ENCODE peak calls at places on chromosomes 1 and 21, in seven cellular contexts. C is cardiac muscle cell; B is stimulated activated CD4-positive, alpha-beta T cell treated with anti-CD3 and anti-CD28 coated beads, Interleukin-15, amount 100 ng/mL, for 1 hour; D is adipocyte; K is NCI-H1417; V is HuH-7.5; S is activated T-cell treated with anti-CD3 and anti-CD28 coated beads, Interleukin-2, amount 50 U/mL, for 24 hours. P is an unnamed sample.

GRCh38 chr1:202193614-202194327 is at the start of gene LGR6:
- DNase-seq in C (peak; percentile 25), B (no peak), D (peak; percentile 35), K (peak; percentile 48), V (no peak), S (no peak), P (no peak)

GRCh38 chr1:9477535-9477934 is 61.7 kb upstream of the SLC25A33 start:
- DNase-seq in C (no peak), B (no peak), D (no peak), K (no peak), V (no peak), S (no peak), P (no peak)

GRCh38 chr1:188027613-188028012 is 1198.9 kb downstream of the PLA2G4A start:
- DNase-seq in C (peak; percentile 82), B (no peak), D (peak; percentile 83), K (no peak), V (no peak), S (no peak), P (peak; percentile 89)

GRCh38 chr1:177302365-177303044 is 131.7 kb downstream of the BRINP2 start:
- DNase-seq in C (no peak), B (no peak), D (no peak), K (peak; percentile 31), V (no peak), S (no peak), P (no peak)

GRCh38 chr1:236051107-236051885 is 13.6 kb downstream of the NID1 start:
- DNase-seq in C (peak; percentile 57), B (no peak), D (no peak), K (no peak), V (no peak), S (no peak), P (no peak)

GRCh38 chr1:65001238-65001792 is 35.0 kb upstream of the JAK1 start:
- DNase-seq in C (peak; percentile 93), B (peak; percentile 70), D (peak; percentile 67), K (no peak), V (no peak), S (peak; percentile 81), P (no peak)

GRCh38 chr1:22772054-22772453 is 61.4 kb downstream of the EPHB2 start:
- DNase-seq in C (no peak), B (no peak), D (no peak), K (peak; percentile 27), V (no peak), S (no peak), P (no peak)

GRCh38 chr21:36422279-36423098 is 37.3 kb downstream of the CHAF1B start:
- DNase-seq in C (peak; percentile 76), B (no peak), D (peak; percentile 52), K (peak; percentile 47), V (peak; percentile 59), S (peak; percentile 38), P (peak; percentile 73)

GRCh38 chr1:66747500-66747899 is 4.8 kb upstream of the DYNLT5 start:
- DNase-seq in C (no peak), B (no peak), D (peak; percentile 62), K (no peak), V (no peak), S (no peak), P (peak; percentile 24)

GRCh38 chr1:15680614-15681345 is 3.3 kb upstream of the PLEKHM2 start:
- DNase-seq in C (peak; percentile 86), B (no peak), D (peak; percentile 96), K (no peak), V (no peak), S (no peak), P (peak; percentile 98)

GRCh38 chr1:173294853-173295252 is 87.7 kb upstream of the TNFSF4 start:
- DNase-seq in C (no peak), B (no peak), D (peak; percentile 34), K (no peak), V (no peak), S (no peak), P (no peak)

GRCh38 chr1:113804421-113805255 is 7.6 kb downstream of the RSBN1 start:
- DNase-seq in C (peak; percentile 89), B (no peak), D (peak; percentile 67), K (no peak), V (peak; percentile 42), S (no peak), P (peak; percentile 75)

GRCh38 chr1:241413386-241413785 is 56.4 kb upstream of the RGS7 start:
- DNase-seq in C (peak; percentile 19), B (no peak), D (peak; percentile 23), K (no peak), V (no peak), S (no peak), P (peak; percentile 96)

GRCh38 chr1:164611754-164612642 is 53.0 kb downstream of the PBX1 start:
- DNase-seq in C (peak; percentile 81), B (no peak), D (peak; percentile 84), K (peak; percentile 92), V (peak; percentile 63), S (no peak), P (peak; percentile 95)

P was measured in M059J.